ENCODE peak calls at places on chromosomes 5 and 9, in eight cellular contexts. W is HTR-8/SVneo; T is stimulated activated CD8-positive, alpha-beta memory T cell treated with anti-CD3 and anti-CD28 coated beads, Interleukin-4, amount 100 ng/mL, for 1 hour; H is anterior cingulate cortex; I is epithelial cell of esophagus; Z is stimulated activated naive CD4-positive, alpha-beta T cell; C is pancreas; M is HEK293T. X is an unnamed sample.
A peak's percentile ranks its signal among the peaks of the same experiment; 100 is the strongest.

GRCh38 chr5:37839441-37840035 is 303 bp downstream of the GDNF start:
- DNase-seq in H (peak; percentile 61), Z (no peak), I (peak; percentile 62), M (peak; percentile 71), C (no peak), T (no peak), W (peak; percentile 83), X (peak; percentile 68)

GRCh38 chr9:99336531-99336930 is 114.4 kb downstream of the SEC61B start:
- DNase-seq in I (peak; percentile 84), C (no peak), T (no peak), W (no peak), M (no peak), Z (no peak), H (no peak), X (no peak)

GRCh38 chr9:130058154-130058553 is 4.4 kb downstream of the GPR107 start:
- DNase-seq in H (no peak), Z (no peak), T (no peak), I (no peak), W (no peak), M (peak; percentile 40), C (no peak), X (no peak)

GRCh38 chr5:171306785-171307591 is 2.1 kb upstream of the TLX3 start:
- DNase-seq in Z (no peak), W (no peak), M (no peak), C (no peak), H (no peak), I (no peak), T (no peak), X (no peak)

GRCh38 chr5:89694026-89694540 is 715.5 kb downstream of the CETN3 start:
- DNase-seq in M (no peak), I (no peak), W (no peak), C (no peak), T (no peak), Z (no peak), H (no peak), X (no peak)

GRCh38 chr9:37421914-37422288 is 595 bp upstream of the GRHPR start:
- DNase-seq in C (no peak), I (no peak), Z (no peak), H (no peak), M (no peak), W (no peak), T (no peak), X (no peak)

GRCh38 chr5:171562822-171563221 is 143.4 kb downstream of the FGF18 start:
- DNase-seq in C (no peak), H (no peak), M (no peak), W (no peak), I (no peak), Z (no peak), T (no peak), X (no peak)

GRCh38 chr9:16119261-16119660 is 566.4 kb downstream of the CCDC171 start:
- DNase-seq in Z (no peak), W (no peak), C (no peak), I (no peak), M (no peak), H (no peak), T (no peak), X (no peak)